ENCODE peak calls at places on chromosomes 12 and 14, in four cellular contexts. R is stomach, H is spleen, A is transverse colon. M is an unnamed sample.

GRCh38 chr12:102962532-102962931 is 5.1 kb downstream of the ASCL1 start:
- DNase-seq in H (no peak), A (no peak), R (no peak), M (no peak)

GRCh38 chr12:64814432-64814831 is 10.0 kb upstream of the TBC1D30 start:
- DNase-seq in R (no peak), H (no peak), A (no peak), M (no peak)

GRCh38 chr12:34350092-34351041 is 328.1 kb downstream of the ALG10 start:
- DNase-seq in A (no peak), R (no peak), H (no peak), M (no peak)

GRCh38 chr14:103630364-103631108 is 1.5 kb downstream of the KLC1 start:
- DNase-seq in H (no peak), R (no peak), A (no peak), M (no peak)

GRCh38 chr14:68814376-68815287 is 21.8 kb upstream of the ZFP36L1 start:
- DNase-seq in R (no peak), A (peak; percentile 59), H (peak; percentile 88), M (peak; percentile 36)

GRCh38 chr12:122148657-122149056 is 25.4 kb downstream of the IL31 start:
- DNase-seq in H (no peak), A (no peak), R (no peak), M (no peak)

GRCh38 chr14:67541448-67542387 is 8.6 kb downstream of the PLEKHH1 start:
- DNase-seq in H (peak; percentile 77), R (peak; percentile 76), A (peak; percentile 86), M (no peak)

GRCh38 chr14:85813040-85813439 is 283.1 kb downstream of the FLRT2 start:
- DNase-seq in R (no peak), H (no peak), A (no peak), M (no peak)

GRCh38 chr14:67477926-67478915 is 10.3 kb downstream of the TMEM229B start:
- DNase-seq in R (no peak), H (peak; percentile 29), A (no peak), M (no peak)

GRCh38 chr14:38751459-38751858 is 351.6 kb downstream of the SEC23A start:
- DNase-seq in H (no peak), R (no peak), A (no peak), M (no peak)

GRCh38 chr12:128572311-128572810 is 251.4 kb downstream of the SLC15A4 start:
- DNase-seq in H (no peak), A (no peak), R (no peak), M (no peak)

GRCh38 chr12:129531004-129531403 is 372.8 kb downstream of the TMEM132D start:
- DNase-seq in H (no peak), A (peak; percentile 87), R (peak; percentile 60), M (no peak)

GRCh38 chr14:47872588-47872987 is 197.2 kb upstream of the MDGA2 start:
- DNase-seq in R (no peak), H (no peak), A (no peak), M (no peak)

GRCh38 chr12:56565510-56566101 is 44.0 kb downstream of the RBMS2 start:
- DNase-seq in H (peak; percentile 81), R (peak; percentile 55), A (peak; percentile 76), M (peak; percentile 24)

GRCh38 chr12:116182359-116183063 is 95.0 kb downstream of the MED13L start:
- DNase-seq in H (no peak), R (no peak), A (no peak), M (no peak)

GRCh38 chr12:96327889-96328288 is 72.3 kb downstream of the CDK17 start:
- DNase-seq in R (no peak), A (no peak), H (no peak), M (no peak)

GRCh38 chr12:75177997-75178396 is 31.6 kb downstream of the KCNC2 start:
- DNase-seq in H (no peak), R (no peak), A (no peak), M (no peak)

GRCh38 chr12:120094485-120094884 is 22.1 kb downstream of the RAB35 start:
- DNase-seq in R (no peak), H (no peak), A (no peak), M (no peak)

GRCh38 chr12:124391340-124392261 is 96.7 kb downstream of the RFLNA start:
- DNase-seq in A (peak; percentile 71), R (peak; percentile 55), H (peak; percentile 95), M (no peak)

GRCh38 chr14:32224731-32225377 is 21.8 kb upstream of the RNU6-8 start:
- DNase-seq in R (no peak), H (no peak), A (no peak), M (no peak)

GRCh38 chr12:64216239-64216638 is 5.9 kb downstream of the KICS2 start:
- DNase-seq in R (no peak), H (no peak), A (no peak), M (no peak)

GRCh38 chr14:84785997-84786396 is 743.9 kb upstream of the FLRT2 start:
- DNase-seq in R (no peak), H (no peak), A (no peak), M (no peak)

GRCh38 chr12:2051700-2052625 is 824 bp upstream of the CACNA1C start:
- DNase-seq in R (no peak), A (no peak), H (no peak), M (no peak)

GRCh38 chr12:76080017-76080728 is 4.3 kb downstream of the NAP1L1 start:
- DNase-seq in H (no peak), R (no peak), A (no peak), M (no peak)

GRCh38 chr12:104471336-104471735 is 14.6 kb downstream of the CHST11 start:
- DNase-seq in R (no peak), H (no peak), A (no peak), M (no peak)

GRCh38 chr12:44874981-44875416 is 1.1 kb downstream of the NELL2 start:
- DNase-seq in R (no peak), A (no peak), H (no peak), M (no peak)

GRCh38 chr12:5745251-5745888 is 199.7 kb downstream of the ANO2 start:
- DNase-seq in A (peak; percentile 68), H (peak; percentile 75), R (peak; percentile 71), M (no peak)

GRCh38 chr12:51320695-51321320 is 3.2 kb downstream of the BIN2 start:
- DNase-seq in R (no peak), H (no peak), A (peak; percentile 46), M (no peak)

GRCh38 chr12:49019435-49020317 is 1.1 kb upstream of the PRKAG1 start:
- DNase-seq in A (peak; percentile 38), R (no peak), H (no peak), M (no peak)

GRCh38 chr12:123427036-123427769 is 9.3 kb downstream of the RILPL2 start:
- DNase-seq in A (peak; percentile 37), H (peak; percentile 92), R (no peak), M (no peak)

GRCh38 chr14:72607386-72608125 is 286.3 kb downstream of the DPF3 start:
- DNase-seq in A (no peak), H (no peak), R (no peak), M (no peak)

GRCh38 chr14:68449565-68450295 is 343.1 kb downstream of the ZFP36L1 start:
- DNase-seq in H (no peak), R (no peak), A (no peak), M (no peak)

GRCh38 chr14:37246427-37246829 is 48.7 kb downstream of the MIPOL1 start:
- DNase-seq in A (no peak), H (no peak), R (no peak), M (no peak)
- TF ChIP-seq POLR2AphosphoS5 in A (no peak), H (no peak), R (no peak), M (no peak)

GRCh38 chr14:75566321-75566720 is 12.1 kb upstream of the FLVCR2 start:
- DNase-seq in A (no peak), R (no peak), H (no peak), M (peak; percentile 61)
- TF ChIP-seq POLR2AphosphoS5 in A (no peak), R (no peak), H (no peak), M (no peak)

GRCh38 chr12:20030847-20031246 is 337.5 kb upstream of the PDE3A start:
- DNase-seq in A (no peak), R (no peak), H (no peak), M (no peak)
- TF ChIP-seq POLR2AphosphoS5 in A (no peak), R (peak; percentile 14), H (no peak), M (no peak)

DNA sequence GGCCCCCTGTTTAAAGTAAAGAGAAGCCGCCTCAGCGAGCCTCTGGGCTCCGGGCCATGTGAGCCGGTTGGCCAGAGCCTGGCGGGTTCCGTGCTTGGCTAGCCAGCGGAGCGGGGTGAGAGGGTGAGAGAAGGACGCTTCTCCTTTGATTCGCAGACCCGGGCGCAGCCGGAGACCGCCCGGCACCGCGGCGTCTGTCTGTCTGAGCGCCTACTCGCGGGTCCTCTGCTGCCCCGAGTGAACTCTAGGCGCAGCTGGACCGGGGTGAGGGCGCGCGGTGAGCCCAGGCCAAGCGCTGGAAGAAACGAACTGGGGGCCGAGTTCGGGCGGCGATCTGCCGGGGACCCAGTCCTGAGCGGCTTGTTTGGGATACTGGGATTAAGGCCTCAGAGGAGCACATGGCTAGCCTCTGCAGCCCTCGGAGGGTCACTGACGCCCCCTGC is 41.4 kb upstream of the TBX5 start:
- DNase-seq in H (no peak), R (no peak), A (no peak), M (no peak)
- TF ChIP-seq POLR2AphosphoS5 in H (no peak), R (no peak), A (no peak), M (no peak)

GRCh38 chr14:54487771-54488170 is 1.0 kb downstream of the GMFB start:
- DNase-seq in H (no peak), A (no peak), R (no peak), M (no peak)
- TF ChIP-seq POLR2AphosphoS5 in H (no peak), A (no peak), R (no peak), M (no peak)

GRCh38 chr14:52351191-52351560 is 37.1 kb downstream of the PTGER2 start:
- DNase-seq in H (no peak), R (no peak), A (no peak), M (no peak)
- TF ChIP-seq POLR2AphosphoS5 in H (no peak), R (no peak), A (no peak), M (no peak)